ENCODE peak calls at places on chromosomes 1 and 21, in nine cellular contexts. D is stomach, U is AG09309, F is right atrium auricular region, L is astrocyte of the cerebellum, O is IMR-90, S is breast epithelium, P is A549, G is DND-41. Q is an unnamed sample.
A peak's percentile ranks its signal among the peaks of the same experiment; 100 is the strongest.

GRCh38 chr1:156677616-156678596 is 699 bp upstream of the NES start:
- DNase-seq in D (peak; percentile 54), U (peak; percentile 56), F (peak; percentile 77), L (peak; percentile 55), O (peak; percentile 89), S (no peak), P (peak; percentile 85), G (peak; percentile 41), Q (no peak)

GRCh38 chr21:44438531-44439210 is 16.6 kb upstream of the LRRC3 start:
- DNase-seq in D (peak; percentile 81), U (no peak), F (no peak), L (no peak), O (no peak), S (no peak), P (no peak), G (no peak), Q (no peak)

GRCh38 chr1:166063701-166064100 is 103.1 kb downstream of the FAM78B start:
- DNase-seq in D (no peak), U (no peak), F (no peak), L (no peak), O (no peak), S (no peak), P (no peak), G (no peak), Q (no peak)

GRCh38 chr1:183287191-183287675 is 101.2 kb downstream of the LAMC2 start:
- DNase-seq in D (no peak), U (no peak), F (peak; percentile 89), L (peak; percentile 37), O (peak; percentile 63), S (no peak), P (no peak), G (no peak), Q (no peak)

GRCh38 chr1:35845766-35846165 is 37.2 kb upstream of the AGO1 start:
- DNase-seq in D (no peak), U (no peak), F (no peak), L (peak; percentile 22), O (peak; percentile 12), S (no peak), P (no peak), G (no peak), Q (no peak)

GRCh38 chr1:15060104-15060503 is 93.4 kb upstream of the TMEM51 start:
- DNase-seq in D (no peak), U (no peak), F (no peak), L (no peak), O (no peak), S (no peak), P (no peak), G (no peak), Q (no peak)

GRCh38 chr1:153291514-153291913 is 21.2 kb downstream of the PGLYRP3 start:
- DNase-seq in D (no peak), U (no peak), F (peak; percentile 32), L (no peak), O (no peak), S (no peak), P (no peak), G (no peak), Q (no peak)

GRCh38 chr1:203597386-203598040 is 29.1 kb upstream of the ATP2B4 start:
- DNase-seq in D (no peak), U (no peak), F (no peak), L (no peak), O (no peak), S (no peak), P (no peak), G (no peak), Q (no peak)

GRCh38 chr1:215651867-215652266 is 84.8 kb downstream of the KCTD3 start:
- DNase-seq in D (no peak), U (no peak), F (no peak), L (no peak), O (no peak), S (no peak), P (no peak), G (no peak), Q (no peak)

GRCh38 chr1:118963456-118964430 is 24.4 kb downstream of the TBX15 start:
- DNase-seq in D (no peak), U (peak; percentile 90), F (no peak), L (no peak), O (peak; percentile 30), S (no peak), P (peak; percentile 55), G (no peak), Q (peak; percentile 25)

GRCh38 chr1:7690496-7691182 is 80.5 kb upstream of the VAMP3 start:
- DNase-seq in D (no peak), U (no peak), F (no peak), L (no peak), O (no peak), S (no peak), P (no peak), G (no peak), Q (no peak)

GRCh38 chr1:15525043-15525958 is 1.3 kb upstream of the CASP9 start:
- DNase-seq in D (no peak), U (peak; percentile 94), F (peak; percentile 99), L (peak; percentile 97), O (no peak), S (no peak), P (no peak), G (peak; percentile 15), Q (peak; percentile 94)

GRCh38 chr1:35220976-35221375 is 28.0 kb upstream of the SFPQ start:
- DNase-seq in D (no peak), U (no peak), F (no peak), L (no peak), O (no peak), S (no peak), P (peak; percentile 30), G (peak; percentile 31), Q (no peak)

GRCh38 chr1:113390871-113391642 is 742 bp downstream of the MAGI3 start:
- DNase-seq in D (peak; percentile 67), U (no peak), F (no peak), L (no peak), O (no peak), S (peak; percentile 61), P (peak; percentile 42), G (peak; percentile 55), Q (no peak)

GRCh38 chr1:3986686-3987218 is 86.7 kb upstream of the C1orf174 start:
- DNase-seq in D (no peak), U (no peak), F (no peak), L (no peak), O (no peak), S (no peak), P (no peak), G (no peak), Q (no peak)

GRCh38 chr1:115828101-115829022 is 12.6 kb downstream of the NHLH2 start:
- DNase-seq in D (peak; percentile 35), U (no peak), F (no peak), L (no peak), O (peak; percentile 9), S (no peak), P (no peak), G (no peak), Q (no peak)

DNA sequence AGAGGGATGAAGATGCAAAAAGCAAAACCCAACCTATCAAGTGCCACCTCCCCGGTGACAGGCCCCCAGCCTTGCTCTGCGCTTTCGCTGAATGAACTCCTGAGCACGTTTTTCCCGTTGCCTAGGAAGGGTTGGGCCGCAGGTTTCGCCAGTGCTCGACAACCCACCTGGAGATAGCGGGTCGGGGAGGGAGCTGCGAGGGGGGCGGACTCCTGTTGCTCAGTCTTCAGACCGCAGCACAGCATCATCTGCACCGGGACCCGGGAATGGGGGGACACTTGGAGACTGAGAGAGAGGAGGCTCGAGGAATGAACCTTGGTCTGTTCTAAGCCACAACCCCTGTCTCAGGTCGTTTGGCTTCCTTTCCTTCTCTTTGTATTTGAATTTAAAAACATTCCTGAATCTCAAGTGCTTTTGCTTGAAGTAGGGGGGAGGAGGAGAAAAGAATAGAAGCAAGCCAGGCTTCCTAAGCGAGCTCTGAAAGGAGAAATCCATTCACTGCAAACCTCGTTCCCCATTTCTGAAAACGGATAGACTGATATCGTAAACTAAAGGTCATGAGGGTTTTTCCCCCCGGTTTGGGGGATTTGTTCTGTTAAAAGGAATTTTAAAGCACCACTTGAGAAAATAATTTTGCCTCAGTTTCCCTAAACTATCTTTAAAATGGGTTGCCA is 1.2 kb downstream of the AK5 start:
- DNase-seq in D (no peak), U (no peak), F (no peak), L (no peak), O (peak; percentile 5), S (no peak), P (no peak), G (no peak), Q (no peak)
- H3K4me3 ChIP-seq in D (peak overlapping the region; percentile 64), U (peak overlapping the region; percentile 98), F (peak overlapping the region; percentile 35), L (peak overlapping the region; percentile 63), O (peak overlapping the region; percentile 91), S (peak overlapping the region; percentile 88), P (peak overlapping the region; percentile 87), G (no peak overlapping the region), Q (peak overlapping the region; percentile 62)

DNA sequence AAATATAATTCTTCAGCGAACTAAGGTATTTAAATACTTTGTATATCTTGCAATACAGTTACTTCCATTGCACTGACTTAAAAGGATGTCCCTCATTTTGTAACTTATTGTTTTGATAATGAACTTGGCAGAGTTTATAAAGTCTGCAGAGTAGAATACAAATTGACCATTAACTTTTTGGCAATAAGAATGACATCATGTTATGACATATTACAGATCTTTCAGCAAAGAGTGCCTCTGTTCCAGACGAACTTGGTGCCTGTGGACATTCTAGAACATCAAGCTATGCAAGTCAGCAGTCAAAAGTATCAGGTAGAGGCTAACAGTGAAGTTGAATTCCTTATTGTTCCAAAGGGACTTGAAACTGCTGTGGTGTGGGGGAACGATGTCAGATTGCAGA is 32.9 kb downstream of the HENMT1 start:
- DNase-seq in D (no peak), U (no peak), F (no peak), L (no peak), O (no peak), S (no peak), P (no peak), G (no peak), Q (no peak)
- TF ChIP-seq CTCF in D (no peak), U (no peak), F (no peak), L (no peak), O (no peak), S (no peak), P (no peak), G (no peak), Q (no peak)

DNA sequence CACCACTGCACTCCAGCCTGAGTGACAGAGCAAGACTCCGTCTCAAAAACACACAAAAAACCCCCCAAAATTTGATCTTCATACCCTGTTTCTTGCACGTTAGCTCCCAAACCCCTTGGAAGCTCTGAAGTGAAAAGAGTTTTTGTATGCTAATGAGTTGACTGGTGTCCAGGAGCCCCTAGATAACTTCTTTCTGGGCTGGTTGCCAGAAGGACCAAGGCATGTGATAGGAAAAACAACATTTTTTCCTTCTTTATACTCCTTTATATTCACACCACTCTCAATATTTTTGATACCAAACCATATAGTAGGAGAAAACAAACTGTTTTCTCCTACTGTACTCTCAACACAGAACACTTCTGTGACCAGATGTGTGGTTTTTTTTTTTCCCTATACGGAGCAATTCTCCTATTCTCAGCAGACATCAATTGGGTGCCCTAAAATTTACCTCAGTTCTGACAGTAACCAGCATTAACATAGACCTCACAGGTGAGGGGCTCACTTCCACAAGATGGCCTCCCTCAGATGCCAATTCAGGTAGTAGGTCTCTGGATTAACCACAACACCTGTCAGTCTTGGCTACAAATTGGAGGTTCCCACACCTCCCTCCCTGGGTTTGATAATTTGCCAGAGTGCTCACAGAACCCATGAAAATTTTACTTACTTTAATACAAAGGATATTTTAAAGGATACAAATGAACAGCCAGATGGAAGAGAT is 25.5 kb downstream of the ZYG11B start:
- DNase-seq in D (peak; percentile 42), U (no peak), F (no peak), L (peak; percentile 41), O (peak; percentile 60), S (no peak), P (no peak), G (no peak), Q (no peak)
- H3K4me3 ChIP-seq in D (no peak overlapping the region), U (no peak overlapping the region), F (no peak overlapping the region), L (no peak overlapping the region), O (no peak overlapping the region), S (no peak overlapping the region), P (no peak overlapping the region), G (no peak overlapping the region), Q (no peak overlapping the region)

GRCh38 chr1:97668945-97669344 is 251.9 kb downstream of the DPYD start:
- DNase-seq in D (no peak), U (peak; percentile 13), F (no peak), L (peak; percentile 18), O (peak; percentile 61), S (no peak), P (peak; percentile 40), G (peak; percentile 21), Q (peak; percentile 42)
- TF ChIP-seq CTCF in D (no peak), U (peak; percentile 38), F (peak; percentile 23), L (no peak), O (peak; percentile 27), S (no peak), P (peak; percentile 25), G (peak; percentile 53), Q (no peak)